ENCODE peak calls at places on chromosomes 7 and 10, in six cellular contexts. D is H1, A is IMR-90, E is H9, H is mesenchymal stem cell, S is mesendoderm. L is an unnamed sample.

GRCh38 chr10:132832186-132832983 is 46.4 kb upstream of the NKX6-2 start:
- DNase-seq in D (no peak), A (no peak), E (no peak), H (no peak), S (no peak), L (no peak)

GRCh38 chr7:40133561-40134427 is 628 bp downstream of the MPLKIP start:
- DNase-seq in D (no peak), A (peak; percentile 4), E (no peak), H (peak; percentile 44), S (no peak), L (no peak)

GRCh38 chr7:44581426-44581906 is 565 bp downstream of the TMED4 start:
- DNase-seq in D (no peak), A (no peak), E (no peak), H (no peak), S (peak; percentile 22), L (no peak)

GRCh38 chr7:47401571-47402570 is 180.0 kb downstream of the TNS3 start:
- DNase-seq in D (no peak), A (no peak), E (no peak), H (no peak), S (no peak), L (no peak)

GRCh38 chr10:106705576-106706526 is 458.7 kb downstream of the SORCS1 start:
- DNase-seq in D (peak; percentile 36), A (peak; percentile 37), E (peak; percentile 60), H (peak; percentile 28), S (peak; percentile 80), L (peak; percentile 82)

GRCh38 chr7:4785371-4785770 is 9.9 kb downstream of the AP5Z1 start:
- DNase-seq in D (no peak), A (no peak), E (no peak), H (no peak), S (no peak), L (no peak)

GRCh38 chr7:2013381-2014311 is 219.1 kb downstream of the MAD1L1 start:
- DNase-seq in D (no peak), A (no peak), E (no peak), H (no peak), S (no peak), L (no peak)

GRCh38 chr7:4700577-4701235 is 18.6 kb downstream of the FOXK1 start:
- DNase-seq in D (no peak), A (peak; percentile 100), E (peak; percentile 36), H (peak; percentile 99), S (peak; percentile 97), L (no peak)

GRCh38 chr7:105649727-105650381 is 68.6 kb upstream of the EFCAB10 start:
- DNase-seq in D (no peak), A (peak; percentile 75), E (no peak), H (peak; percentile 14), S (no peak), L (no peak)

GRCh38 chr10:10891437-10891836 is 126.2 kb upstream of the CELF2 start:
- DNase-seq in D (no peak), A (peak; percentile 90), E (no peak), H (peak; percentile 87), S (peak; percentile 14), L (no peak)

GRCh38 chr7:25968205-25968993 is 183.6 kb upstream of the NFE2L3 start:
- DNase-seq in D (no peak), A (no peak), E (no peak), H (no peak), S (no peak), L (no peak)

GRCh38 chr7:29170781-29171180 is 23.8 kb upstream of the CHN2 start:
- DNase-seq in D (no peak), A (no peak), E (no peak), H (no peak), S (no peak), L (no peak)

GRCh38 chr7:132580717-132581285 is 4.5 kb upstream of the PLXNA4 start:
- DNase-seq in D (no peak), A (peak; percentile 64), E (peak; percentile 88), H (peak; percentile 71), S (peak; percentile 94), L (peak; percentile 81)

GRCh38 chr7:88020953-88021650 is 87.1 kb downstream of the ADAM22 start:
- DNase-seq in D (no peak), A (no peak), E (no peak), H (no peak), S (no peak), L (no peak)

GRCh38 chr10:77989081-77989724 is 40.1 kb downstream of the POLR3A start:
- DNase-seq in D (no peak), A (peak; percentile 22), E (no peak), H (no peak), S (no peak), L (no peak)

GRCh38 chr7:140478361-140479061 is 794 bp downstream of the MKRN1 start:
- DNase-seq in D (no peak), A (peak; percentile 27), E (peak; percentile 44), H (peak; percentile 51), S (peak; percentile 72), L (peak; percentile 53)

GRCh38 chr10:103800789-103801540 is 54.4 kb downstream of the SH3PXD2A start:
- DNase-seq in D (no peak), A (peak; percentile 82), E (no peak), H (peak; percentile 86), S (peak; percentile 64), L (no peak)

GRCh38 chr7:128311-129080 is 63.9 kb upstream of the FAM20C start:
- DNase-seq in D (no peak), A (no peak), E (no peak), H (no peak), S (no peak), L (no peak)

GRCh38 chr10:87740232-87740631 is 77.8 kb downstream of the ATAD1 start:
- DNase-seq in D (no peak), A (peak; percentile 85), E (no peak), H (peak; percentile 82), S (no peak), L (no peak)

GRCh38 chr10:131437556-131438465 is 126.3 kb upstream of the TCERG1L start:
- DNase-seq in D (no peak), A (no peak), E (no peak), H (no peak), S (no peak), L (no peak)

GRCh38 chr7:149826344-149827088 is 11.7 kb upstream of the ZNF862 start:
- DNase-seq in D (no peak), A (no peak), E (no peak), H (no peak), S (no peak), L (no peak)

GRCh38 chr10:113030453-113030852 is 80.4 kb downstream of the TCF7L2 start:
- DNase-seq in D (no peak), A (peak; percentile 63), E (no peak), H (peak; percentile 54), S (no peak), L (no peak)

GRCh38 chr7:151018421-151019129 is 5.7 kb downstream of the ATG9B start:
- DNase-seq in D (no peak), A (no peak), E (peak; percentile 62), H (peak; percentile 23), S (peak; percentile 55), L (no peak)

GRCh38 chr7:34061175-34061574 is 155.8 kb downstream of the BMPER start:
- DNase-seq in D (no peak), A (peak; percentile 93), E (no peak), H (peak; percentile 84), S (no peak), L (no peak)

GRCh38 chr7:24981544-24981951 is 1.6 kb upstream of the OSBPL3 start:
- DNase-seq in D (no peak), A (peak; percentile 67), E (peak; percentile 44), H (peak; percentile 74), S (peak; percentile 43), L (no peak)

GRCh38 chr7:44046321-44047061 is 2.0 kb downstream of the DBNL start:
- DNase-seq in D (no peak), A (no peak), E (no peak), H (no peak), S (no peak), L (no peak)

GRCh38 chr10:116765549-116766162 is 23.3 kb upstream of the HSPA12A start:
- DNase-seq in D (no peak), A (no peak), E (peak; percentile 48), H (no peak), S (no peak), L (no peak)

GRCh38 chr10:6020806-6021205 is 41.4 kb downstream of the IL2RA start:
- DNase-seq in D (no peak), A (no peak), E (no peak), H (peak; percentile 3), S (no peak), L (no peak)

GRCh38 chr7:21912305-21912704 is 33.4 kb downstream of the CDCA7L start:
- DNase-seq in D (no peak), A (peak; percentile 66), E (no peak), H (no peak), S (no peak), L (no peak)

GRCh38 chr7:56063500-56063881 is 595 bp upstream of the SUMF2 start:
- DNase-seq in D (no peak), A (no peak), E (no peak), H (no peak), S (peak; percentile 28), L (no peak)
- H2BK15ac ChIP-seq in D (no peak overlapping the region), A (no peak overlapping the region), E (no peak overlapping the region), H (no peak overlapping the region), S (no peak overlapping the region), L (no peak overlapping the region)

GRCh38 chr7:28020302-28020940 is 160.2 kb downstream of the JAZF1 start:
- DNase-seq in D (peak; percentile 43), A (peak; percentile 77), E (peak; percentile 76), H (peak; percentile 81), S (peak; percentile 89), L (peak; percentile 67)
- H2BK15ac ChIP-seq in D (no peak overlapping the region), A (no peak overlapping the region), E (no peak overlapping the region), H (no peak overlapping the region), S (no peak overlapping the region), L (no peak overlapping the region)

DNA sequence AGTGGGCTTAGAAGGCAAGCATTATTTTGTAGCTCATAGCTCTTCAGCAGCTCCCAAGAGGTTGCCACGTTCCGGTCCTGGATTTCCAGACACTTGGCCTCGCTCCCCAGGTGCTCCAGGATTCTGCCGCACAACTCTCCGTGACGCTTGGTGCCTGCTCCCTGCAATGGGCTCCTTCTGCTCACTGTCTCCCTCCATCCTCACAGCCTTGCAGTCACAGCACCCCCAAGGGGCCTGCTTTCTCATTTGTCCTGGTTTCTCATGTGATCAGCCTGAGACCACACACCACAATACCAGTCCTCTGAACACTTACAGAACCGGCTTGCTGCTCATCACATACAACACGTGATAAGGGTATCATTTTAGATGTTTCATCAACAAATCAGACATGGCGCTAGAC is 9.8 kb downstream of the IGFBP3 start:
- DNase-seq in D (no peak), A (no peak), E (no peak), H (peak; percentile 11), S (no peak), L (no peak)
- H2BK15ac ChIP-seq in D (no peak overlapping the region), A (no peak overlapping the region), E (no peak overlapping the region), H (no peak overlapping the region), S (no peak overlapping the region), L (no peak overlapping the region)

GRCh38 chr7:23298141-23298851 is 843 bp upstream of the MALSU1 start:
- DNase-seq in D (no peak), A (peak; percentile 72), E (no peak), H (no peak), S (no peak), L (no peak)

GRCh38 chr7:23294549-23295400 is 4.4 kb upstream of the MALSU1 start:
- DNase-seq in D (no peak), A (no peak), E (no peak), H (no peak), S (peak; percentile 31), L (no peak)

GRCh38 chr7:23295401-23295697 is 3.8 kb upstream of the MALSU1 start:
- DNase-seq in D (no peak), A (no peak), E (no peak), H (no peak), S (no peak), L (no peak)

GRCh38 chr7:23298885-23299769 is at the start of gene MALSU1:
- DNase-seq in D (peak; percentile 75), A (peak; percentile 96), E (peak; percentile 94), H (peak; percentile 96), S (peak; percentile 98), L (peak; percentile 94)

GRCh38 chr7:23299770-23300300 is 696 bp downstream of the MALSU1 start:
- DNase-seq in D (no peak), A (peak; percentile 35), E (no peak), H (peak; percentile 47), S (peak; percentile 53), L (no peak)
- H2BK15ac ChIP-seq in D (no peak overlapping the region), A (no peak overlapping the region), E (no peak overlapping the region), H (no peak overlapping the region), S (no peak overlapping the region), L (no peak overlapping the region)

L was measured in neuronal stem cell.